ENCODE peak calls at places on chromosome 16, in five cellular contexts. J, L, I, M and P are unnamed samples.
A peak's percentile ranks its signal among the peaks of the same experiment; 100 is the strongest.

GRCh38 chr16:68344252-68344651 is 33.4 kb downstream of the PRMT7 start:
- DNase-seq in I (peak; percentile 64), J (no peak), M (no peak), L (no peak), P (no peak)

GRCh38 chr16:24984903-24985675 is 30.1 kb downstream of the ARHGAP17 start:
- DNase-seq in I (no peak), M (peak; percentile 80), J (no peak), L (no peak), P (no peak)

GRCh38 chr16:56569971-56570370 is 5.1 kb downstream of the MT4 start:
- DNase-seq in I (no peak), L (no peak), J (no peak), M (peak; percentile 68), P (no peak)

GRCh38 chr16:17556276-17557052 is 85.7 kb upstream of the XYLT1 start:
- DNase-seq in L (no peak), I (peak; percentile 40), J (peak; percentile 36), M (peak; percentile 14), P (no peak)

GRCh38 chr16:47018223-47018891 is 44.9 kb upstream of the DNAJA2 start:
- DNase-seq in L (no peak), I (peak; percentile 61), M (peak; percentile 69), J (peak; percentile 20), P (no peak)

GRCh38 chr16:50460538-50461399 is 87.4 kb upstream of the NKD1 start:
- DNase-seq in J (no peak), M (no peak), I (no peak), L (no peak), P (no peak)

GRCh38 chr16:74999683-75000480 is 1.1 kb downstream of the ZNRF1 start:
- DNase-seq in J (peak; percentile 50), M (peak; percentile 32), I (no peak), L (no peak), P (no peak)

GRCh38 chr16:23148166-23148512 is 1.1 kb downstream of the USP31 start:
- DNase-seq in L (no peak), M (no peak), J (no peak), I (no peak), P (no peak)

GRCh38 chr16:64864232-64864803 is 257.5 kb downstream of the CDH11 start:
- DNase-seq in J (peak; percentile 77), L (no peak), M (no peak), I (no peak), P (no peak)

GRCh38 chr16:69607674-69608073 is 41.9 kb downstream of the NFAT5 start:
- DNase-seq in J (no peak), I (no peak), L (no peak), M (no peak), P (no peak)

GRCh38 chr16:27251561-27252205 is 16.9 kb downstream of the NSMCE1 start:
- DNase-seq in M (no peak), L (no peak), I (no peak), J (no peak), P (no peak)

GRCh38 chr16:85366031-85366763 is 246.9 kb upstream of the GSE1 start:
- DNase-seq in J (no peak), L (no peak), I (no peak), M (no peak), P (no peak)

DNA sequence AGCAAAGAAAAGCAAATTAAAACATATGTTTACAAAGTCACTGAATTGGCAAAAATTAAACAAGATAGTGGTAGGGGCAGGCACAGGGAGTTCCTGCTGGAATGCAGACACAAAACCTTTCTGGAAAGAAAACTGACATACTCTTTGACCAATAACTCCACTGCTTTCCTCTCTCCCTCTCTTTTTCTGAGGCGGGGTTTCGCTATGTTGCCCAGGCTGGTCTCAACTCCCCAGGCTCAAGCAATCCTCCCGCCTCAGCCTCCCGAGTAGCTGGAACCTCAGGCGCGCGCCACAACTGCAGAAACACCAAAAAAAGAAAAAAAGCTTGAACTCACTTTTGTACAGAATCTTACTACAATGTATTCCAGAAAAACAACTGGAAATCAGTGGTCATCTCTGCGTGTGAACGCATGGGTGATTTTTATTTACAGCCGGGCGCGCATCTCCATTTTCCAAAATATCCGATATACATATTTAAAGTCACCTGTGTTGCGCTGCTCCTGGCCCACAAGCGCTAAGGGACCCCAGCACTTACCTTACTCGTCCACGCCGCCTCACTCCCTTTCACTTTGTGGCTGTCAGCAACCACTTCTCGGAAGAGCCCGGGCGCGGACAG is 480 bp downstream of the TXNL4B start:
- DNase-seq in L (no peak), J (peak; percentile 86), M (no peak), I (peak; percentile 31), P (no peak)
- TF ChIP-seq CTCF in L (no peak), J (no peak), M (no peak), I (no peak), P (no peak)

DNA sequence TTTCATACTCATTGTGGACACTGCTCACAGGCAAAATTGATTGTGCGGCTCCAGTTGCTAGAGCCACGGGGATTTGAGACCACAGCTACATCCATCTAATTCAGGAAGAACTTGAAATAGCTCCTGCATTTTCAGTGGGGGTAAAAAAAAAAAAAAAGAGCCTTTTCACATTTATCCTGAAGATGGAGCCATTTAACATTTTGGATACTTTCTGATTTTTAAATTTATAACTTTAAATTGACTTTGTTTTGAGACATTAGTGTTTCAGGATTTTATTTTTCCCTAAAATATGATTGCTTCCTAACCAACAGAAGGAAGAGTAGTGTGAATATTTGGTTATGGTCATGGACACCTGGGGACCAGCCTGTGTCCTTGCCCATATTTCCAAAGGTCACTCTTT is 1080.2 kb upstream of the EEF2KMT start:
- DNase-seq in I (no peak), J (no peak), L (no peak), M (no peak), P (no peak)
- TF ChIP-seq CTCF in I (no peak), J (no peak), L (no peak), M (no peak), P (no peak)

GRCh38 chr16:79997257-79997656 is 396.7 kb upstream of the MAF start:
- DNase-seq in M (peak; percentile 10), I (peak; percentile 64), L (no peak), J (no peak), P (no peak)
- TF ChIP-seq CTCF in M (peak; percentile 47), I (peak; percentile 63), L (no peak), J (no peak), P (no peak)

DNA sequence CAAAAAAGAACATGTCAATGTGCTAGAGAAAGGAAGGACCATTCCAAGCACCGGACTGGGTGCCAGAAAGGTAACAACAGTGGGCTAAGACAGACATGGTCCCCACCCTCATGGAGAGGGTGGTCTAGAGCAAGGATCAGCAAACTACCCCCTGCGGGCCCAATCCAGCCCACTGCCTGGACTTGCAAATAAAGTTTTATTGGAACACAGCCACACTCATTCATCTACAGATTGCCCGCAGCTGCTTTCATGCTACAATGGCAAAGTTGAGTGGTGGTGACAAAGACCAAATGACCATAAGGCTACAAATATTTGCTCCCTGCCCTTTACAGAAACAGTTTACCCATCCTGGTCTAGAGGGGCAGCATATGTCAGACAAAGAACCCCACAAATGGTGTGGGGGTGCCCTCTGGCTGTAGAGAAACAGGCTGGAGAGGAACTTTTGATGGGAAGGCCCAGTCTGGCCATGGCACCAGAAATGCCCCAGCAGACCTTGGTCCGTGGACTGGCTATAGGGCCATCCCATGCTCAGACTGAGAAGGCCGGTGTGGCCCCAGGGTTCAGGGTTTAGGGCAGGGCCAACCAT is 15.2 kb downstream of the CDH5 start:
- DNase-seq in I (no peak), M (no peak), J (no peak), L (no peak), P (no peak)
- TF ChIP-seq CTCF in I (peak; percentile 6), M (no peak), J (no peak), L (no peak), P (no peak)

DNA sequence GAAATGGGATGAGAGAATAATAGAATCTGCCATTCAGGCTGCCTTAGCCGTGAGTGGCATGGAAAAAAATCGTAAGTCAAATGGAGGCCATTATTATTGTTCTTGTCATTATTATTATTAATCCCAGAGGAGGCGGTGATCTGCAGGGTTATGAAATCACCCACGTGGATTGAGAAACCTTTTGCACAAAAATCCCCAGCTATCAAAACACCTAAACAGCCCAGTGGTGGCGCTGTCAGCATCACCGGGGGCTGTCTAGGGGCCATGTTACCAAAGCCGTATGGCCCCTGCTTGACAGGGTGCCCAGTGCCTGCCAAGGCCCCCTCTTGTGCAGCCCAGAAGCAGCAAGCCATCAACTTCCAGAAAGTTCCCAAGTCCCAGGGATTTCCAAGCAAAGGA is 25.2 kb downstream of the CNGB1 start:
- DNase-seq in I (no peak), L (no peak), J (no peak), M (no peak), P (no peak)
- TF ChIP-seq CTCF in I (peak; percentile 39), L (no peak), J (peak; percentile 11), M (no peak), P (no peak)

GRCh38 chr16:66695935-66696668 is 441 bp downstream of the CMTM4 start:
- DNase-seq in L (no peak), M (peak; percentile 34), J (no peak), I (peak; percentile 56), P (no peak)

GRCh38 chr16:66698046-66698445 is 1.5 kb upstream of the CMTM4 start:
- DNase-seq in J (no peak), I (no peak), L (no peak), M (no peak), P (no peak)

GRCh38 chr16:66695474-66695934 is 1.0 kb downstream of the CMTM4 start:
- DNase-seq in M (no peak), I (no peak), L (no peak), J (no peak), P (no peak)

GRCh38 chr16:66699898-66700297 is 3.4 kb upstream of the CMTM4 start:
- DNase-seq in L (no peak), M (no peak), J (no peak), I (no peak), P (no peak)

DNA sequence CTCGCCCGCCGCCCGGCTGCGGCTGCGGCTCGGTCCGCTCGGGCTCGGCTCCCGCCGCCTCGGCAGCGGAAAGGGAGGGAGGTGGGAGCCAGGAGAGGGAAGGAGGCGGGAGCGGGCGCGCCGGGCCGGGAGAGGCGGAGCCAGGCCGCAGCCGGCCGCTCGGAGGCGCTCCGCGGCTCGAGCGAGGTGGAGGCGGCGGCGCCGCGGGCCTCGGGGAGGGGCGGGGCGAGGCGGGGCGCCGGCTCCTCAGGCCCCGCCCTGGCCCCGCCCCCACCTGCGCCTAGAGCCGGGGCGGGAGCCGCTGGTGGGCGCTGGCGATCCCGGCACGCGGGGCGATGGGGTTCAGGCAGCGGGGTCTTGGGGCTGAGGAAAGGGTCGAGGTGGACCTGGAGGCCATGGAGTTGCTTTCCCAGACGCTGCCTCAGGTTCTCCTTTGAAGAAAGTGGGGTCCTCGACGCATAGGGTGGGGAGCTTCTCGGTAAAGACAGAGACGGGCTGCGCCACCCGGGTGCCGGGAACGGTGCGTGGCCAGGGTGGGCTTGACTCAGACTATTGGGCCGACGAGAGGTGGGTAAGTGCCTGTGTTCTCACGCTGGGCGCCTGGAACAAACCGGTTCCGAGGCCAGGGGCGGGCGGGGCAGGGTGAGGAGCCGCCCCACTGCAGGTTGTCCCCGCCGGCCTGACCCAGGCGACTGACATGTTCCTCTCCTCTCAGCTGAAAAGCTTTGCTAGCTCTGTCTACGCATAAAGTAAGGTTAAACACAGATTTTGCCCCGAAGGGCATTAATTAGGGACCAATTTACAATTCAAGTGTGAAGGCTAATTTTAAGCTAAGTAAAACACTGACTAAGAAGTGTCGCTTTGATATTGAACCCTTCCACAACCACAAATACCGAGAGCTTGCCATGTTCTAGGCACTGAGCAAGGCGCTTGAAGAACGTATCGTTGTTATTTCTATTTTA is at the start of gene CMTM4:
- DNase-seq in J (peak; percentile 72), I (peak; percentile 96), M (peak; percentile 86), L (peak; percentile 74), P (peak; percentile 29)
- TF ChIP-seq CTCF in J (peak; percentile 14), I (peak; percentile 53), M (peak; percentile 34), L (peak; percentile 13), P (no peak)

GRCh38 chr16:71914802-71915201 is 19.5 kb downstream of the IST1 start:
- DNase-seq in I (no peak), J (no peak), L (no peak), M (no peak), P (no peak)
- TF ChIP-seq CTCF in I (no peak), J (no peak), L (no peak), M (no peak), P (no peak)

GRCh38 chr16:30637952-30638351 is 12.8 kb upstream of the PRR14 start:
- DNase-seq in I (peak; percentile 35), M (peak; percentile 36), J (peak; percentile 42), L (no peak), P (no peak)
- TF ChIP-seq CTCF in I (peak; percentile 82), M (peak; percentile 75), J (peak; percentile 60), L (no peak), P (no peak)